ENCODE peak calls at places on chromosomes 16 and 17, in eight cellular contexts. Y is fibroblast of mammary gland, E is GM06990, A is AG10803, F is GM23338, V is lower leg skin, J is fibroblast of the aortic adventitia, G is PC-9. N is an unnamed sample.

GRCh38 chr17:78041401-78042179 is 83.1 kb downstream of the TNRC6C start:
- DNase-seq in Y (no peak), E (no peak), A (no peak), F (no peak), V (no peak), J (peak), G (no peak), N (no peak)

GRCh38 chr16:89392881-89393730 is 97.3 kb downstream of the ANKRD11 start:
- DNase-seq in Y (no peak), E (no peak), A (no peak), F (peak), V (no peak), J (no peak), G (no peak), N (no peak)

GRCh38 chr17:72622661-72623433 is 469.6 kb downstream of the SLC39A11 start:
- DNase-seq in Y (no peak), E (no peak), A (no peak), F (no peak), V (no peak), J (no peak), G (no peak), N (no peak)

GRCh38 chr17:4542003-4542725 is 13.0 kb downstream of the MYBBP1A start:
- DNase-seq in Y (no peak), E (peak), A (no peak), F (no peak), V (no peak), J (no peak), G (no peak), N (no peak)

GRCh38 chr17:45370949-45371413 is 54.2 kb upstream of the MAP3K14 start:
- DNase-seq in Y (no peak), E (no peak), A (no peak), F (no peak), V (no peak), J (no peak), G (no peak), N (no peak)

GRCh38 chr17:65800655-65801054 is 239.2 kb upstream of the AXIN2 start:
- DNase-seq in Y (no peak), E (no peak), A (no peak), F (no peak), V (no peak), J (no peak), G (no peak), N (no peak)

GRCh38 chr16:57906385-57907316 is 64.3 kb downstream of the CNGB1 start:
- DNase-seq in Y (no peak), E (no peak), A (peak), F (peak), V (no peak), J (no peak), G (no peak), N (no peak)

GRCh38 chr16:89193576-89194293 is 6.6 kb downstream of the SLC22A31 start:
- DNase-seq in Y (no peak), E (peak), A (no peak), F (peak), V (no peak), J (no peak), G (no peak), N (no peak)

GRCh38 chr17:63984206-63984605 is 11.5 kb upstream of the SCN4A start:
- DNase-seq in Y (peak), E (no peak), A (peak), F (no peak), V (no peak), J (peak), G (no peak), N (peak)

GRCh38 chr17:32523827-32524552 is 37.2 kb downstream of the CDK5R1 start:
- DNase-seq in Y (no peak), E (peak), A (no peak), F (no peak), V (no peak), J (no peak), G (no peak), N (no peak)

GRCh38 chr17:17326275-17326875 is 23.2 kb downstream of the NT5M start:
- DNase-seq in Y (no peak), E (no peak), A (no peak), F (no peak), V (no peak), J (no peak), G (no peak), N (no peak)

GRCh38 chr17:17884281-17885028 is 47.7 kb upstream of the SREBF1 start:
- DNase-seq in Y (no peak), E (no peak), A (no peak), F (no peak), V (no peak), J (no peak), G (no peak), N (no peak)

GRCh38 chr17:38605852-38606645 is at the start of gene SRCIN1:
- DNase-seq in Y (no peak), E (peak), A (no peak), F (peak), V (no peak), J (no peak), G (peak), N (no peak)

GRCh38 chr16:68365167-68365817 is 54.5 kb downstream of the PRMT7 start:
- DNase-seq in Y (no peak), E (no peak), A (peak), F (no peak), V (no peak), J (no peak), G (no peak), N (no peak)

GRCh38 chr17:57557793-57558681 is 187.1 kb downstream of the CCDC182 start:
- DNase-seq in Y (no peak), E (no peak), A (peak), F (no peak), V (peak), J (peak), G (peak), N (peak)

GRCh38 chr16:17370233-17371013 is 100.3 kb downstream of the XYLT1 start:
- DNase-seq in Y (peak), E (no peak), A (peak), F (no peak), V (no peak), J (peak), G (no peak), N (peak)

GRCh38 chr16:84423416-84423837 is 55.1 kb downstream of the ATP2C2 start:
- DNase-seq in Y (peak), E (no peak), A (peak), F (peak), V (no peak), J (peak), G (no peak), N (peak)

GRCh38 chr16:48537909-48538745 is 71.9 kb downstream of the N4BP1 start:
- DNase-seq in Y (peak), E (no peak), A (peak), F (no peak), V (no peak), J (peak), G (no peak), N (no peak)

GRCh38 chr16:22754577-22754976 is 59.4 kb upstream of the HS3ST2 start:
- DNase-seq in Y (no peak), E (no peak), A (no peak), F (no peak), V (no peak), J (no peak), G (no peak), N (no peak)

GRCh38 chr17:38691154-38691553 is 13.9 kb upstream of the MLLT6 start:
- DNase-seq in Y (no peak), E (no peak), A (no peak), F (no peak), V (no peak), J (no peak), G (no peak), N (no peak)

GRCh38 chr17:14301761-14302401 is 1.0 kb downstream of the HS3ST3B1 start:
- DNase-seq in Y (peak), E (peak), A (peak), F (no peak), V (no peak), J (peak), G (no peak), N (peak)

GRCh38 chr16:88697831-88698693 is 8.1 kb downstream of the RNF166 start:
- DNase-seq in Y (no peak), E (no peak), A (no peak), F (peak), V (no peak), J (no peak), G (no peak), N (no peak)

GRCh38 chr17:35213412-35213925 is 19.3 kb upstream of the SLC35G3 start:
- DNase-seq in Y (no peak), E (no peak), A (no peak), F (no peak), V (no peak), J (no peak), G (no peak), N (no peak)

GRCh38 chr16:11768850-11769249 is 26.2 kb upstream of the TXNDC11 start:
- DNase-seq in Y (no peak), E (peak), A (no peak), F (no peak), V (no peak), J (no peak), G (no peak), N (no peak)

GRCh38 chr17:11948791-11949190 is 48.5 kb downstream of the ZNF18 start:
- DNase-seq in Y (peak), E (no peak), A (peak), F (no peak), V (no peak), J (peak), G (no peak), N (peak)

GRCh38 chr17:81487487-81488275 is 24.9 kb downstream of the ACTG1 start:
- DNase-seq in Y (peak), E (peak), A (peak), F (peak), V (no peak), J (peak), G (peak), N (peak)

DNA sequence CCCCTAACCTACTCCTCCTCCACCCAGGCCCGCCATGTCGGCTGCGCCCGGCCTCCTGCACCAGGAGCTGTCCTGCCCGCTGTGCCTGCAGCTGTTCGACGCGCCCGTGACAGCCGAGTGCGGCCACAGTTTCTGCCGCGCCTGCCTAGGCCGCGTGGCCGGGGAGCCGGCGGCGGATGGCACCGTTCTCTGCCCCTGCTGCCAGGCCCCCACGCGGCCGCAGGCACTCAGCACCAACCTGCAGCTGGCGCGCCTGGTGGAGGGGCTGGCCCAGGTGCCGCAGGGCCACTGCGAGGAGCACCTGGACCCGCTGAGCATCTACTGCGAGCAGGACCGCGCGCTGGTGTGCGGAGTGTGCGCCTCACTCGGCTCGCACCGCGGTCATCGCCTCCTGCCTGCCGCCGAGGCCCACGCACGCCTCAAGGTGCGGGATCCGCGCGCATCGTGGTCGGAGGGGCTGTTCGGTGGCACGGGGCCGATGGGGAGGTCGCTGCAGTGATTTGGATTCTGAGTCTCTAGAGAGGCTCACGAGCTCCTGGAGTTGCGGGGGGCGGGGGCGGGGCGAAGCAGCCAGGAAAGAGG is 877 bp downstream of the TRIM72 start:
- DNase-seq in Y (no peak), E (no peak), A (no peak), F (peak), V (no peak), J (no peak), G (no peak), N (no peak)
- H3K4me3 ChIP-seq in Y (peak), E (no peak), A (peak), F (peak), V (no peak), J (peak), G (peak), N (peak)

GRCh38 chr16:50611332-50611934 is 63.2 kb downstream of the NKD1 start:
- DNase-seq in Y (peak), E (no peak), A (peak), F (no peak), V (no peak), J (peak), G (no peak), N (no peak)

GRCh38 chr16:50612849-50613198 is 64.6 kb downstream of the NKD1 start:
- DNase-seq in Y (no peak), E (no peak), A (no peak), F (no peak), V (no peak), J (no peak), G (no peak), N (no peak)

GRCh38 chr16:50609049-50609832 is 61.0 kb downstream of the NKD1 start:
- DNase-seq in Y (no peak), E (no peak), A (no peak), F (no peak), V (no peak), J (no peak), G (no peak), N (no peak)

GRCh38 chr16:50611995-50612848 is 64.0 kb downstream of the NKD1 start:
- DNase-seq in Y (no peak), E (no peak), A (no peak), F (no peak), V (no peak), J (no peak), G (no peak), N (no peak)

GRCh38 chr16:50610331-50611262 is 62.4 kb downstream of the NKD1 start:
- DNase-seq in Y (no peak), E (no peak), A (no peak), F (peak), V (no peak), J (no peak), G (no peak), N (no peak)
- TF ChIP-seq CTCF in Y (no peak), E (no peak), A (no peak), F (peak), V (no peak), J (no peak), G (no peak), N (no peak)

GRCh38 chr17:61413654-61414133 is 14.1 kb downstream of the TBX2 start:
- DNase-seq in Y (no peak), E (no peak), A (no peak), F (no peak), V (no peak), J (no peak), G (no peak), N (no peak)
- H3K4me3 ChIP-seq in Y (peak), E (no peak), A (no peak), F (peak), V (no peak), J (peak), G (no peak), N (no peak)

GRCh38 chr16:72962347-72962746 is 85.6 kb downstream of the ZFHX3 start:
- DNase-seq in Y (no peak), E (no peak), A (no peak), F (no peak), V (no peak), J (no peak), G (no peak), N (no peak)

GRCh38 chr16:72961863-72962262 is 86.1 kb downstream of the ZFHX3 start:
- DNase-seq in Y (no peak), E (no peak), A (no peak), F (peak), V (no peak), J (no peak), G (no peak), N (no peak)

GRCh38 chr16:72960101-72960500 is 87.8 kb downstream of the ZFHX3 start:
- DNase-seq in Y (no peak), E (no peak), A (no peak), F (no peak), V (no peak), J (no peak), G (no peak), N (no peak)

GRCh38 chr16:72959301-72959996 is 88.5 kb downstream of the ZFHX3 start:
- DNase-seq in Y (no peak), E (no peak), A (no peak), F (no peak), V (no peak), J (no peak), G (no peak), N (no peak)

GRCh38 chr16:72961115-72961832 is 86.7 kb downstream of the ZFHX3 start:
- DNase-seq in Y (peak), E (no peak), A (no peak), F (no peak), V (no peak), J (no peak), G (no peak), N (no peak)
- TF ChIP-seq CTCF in Y (peak), E (no peak), A (peak), F (peak), V (no peak), J (peak), G (peak), N (peak)

N was measured in astrocyte of the spinal cord.